ENCODE peak calls at places on chromosomes 3 and 15, in four cellular contexts. L is K562, G is NT2/D1, R is H1. V is an unnamed sample.

GRCh38 chr3:100708989-100709839 is at the start of gene TFG:
- DNase-seq in L (peak), G (peak), R (peak), V (peak)

GRCh38 chr3:15647629-15648167 is 46.2 kb downstream of the BTD start:
- DNase-seq in L (no peak), G (no peak), R (no peak), V (no peak)

GRCh38 chr3:185153861-185154629 is 1.2 kb upstream of the C3orf70 start:
- DNase-seq in L (no peak), G (no peak), R (peak), V (no peak)

GRCh38 chr15:78034495-78035191 is 42.9 kb downstream of the TBC1D2B start:
- DNase-seq in L (no peak), G (no peak), R (no peak), V (no peak)

GRCh38 chr15:32919749-32920414 is 202.1 kb downstream of the GREM1 start:
- DNase-seq in L (no peak), G (no peak), R (no peak), V (no peak)

GRCh38 chr3:161008086-161008485 is 97.1 kb downstream of the B3GALNT1 start:
- DNase-seq in L (no peak), G (no peak), R (no peak), V (no peak)

GRCh38 chr15:90990446-90990845 is 3.9 kb downstream of the PRC1 start:
- DNase-seq in L (no peak), G (no peak), R (no peak), V (no peak)

GRCh38 chr15:98431171-98431570 is 217.2 kb upstream of the IGF1R start:
- DNase-seq in L (no peak), G (no peak), R (no peak), V (no peak)

GRCh38 chr15:42153874-42154575 is 2.4 kb downstream of the PLA2G4F start:
- DNase-seq in L (no peak), G (no peak), R (no peak), V (no peak)

GRCh38 chr3:194575484-194576210 is 57.6 kb downstream of the TMEM44 start:
- DNase-seq in L (peak), G (no peak), R (peak), V (no peak)

GRCh38 chr3:196159952-196160804 is 51.0 kb downstream of the ZDHHC19 start:
- DNase-seq in L (peak), G (no peak), R (peak), V (no peak)

GRCh38 chr3:37922721-37923575 is 61.3 kb downstream of the CTDSPL start:
- DNase-seq in L (no peak), G (no peak), R (peak), V (no peak)

GRCh38 chr3:134364061-134364935 is 9.9 kb downstream of the AMOTL2 start:
- DNase-seq in L (peak), G (peak), R (peak), V (peak)

GRCh38 chr3:49536875-49537533 is 17.3 kb upstream of the BSN start:
- DNase-seq in L (no peak), G (no peak), R (no peak), V (no peak)

GRCh38 chr15:75694241-75695182 is 18.1 kb downstream of the CSPG4 start:
- DNase-seq in L (peak), G (no peak), R (peak), V (no peak)

GRCh38 chr3:106130384-106131084 is 261.7 kb upstream of the CBLB start:
- DNase-seq in L (peak), G (no peak), R (no peak), V (no peak)

GRCh38 chr3:124078978-124079911 is 87.3 kb upstream of the ROPN1 start:
- DNase-seq in L (peak), G (no peak), R (no peak), V (peak)

GRCh38 chr15:29091666-29092065 is 178.0 kb downstream of the NSMCE3 start:
- DNase-seq in L (no peak), G (no peak), R (no peak), V (no peak)

GRCh38 chr3:21256932-21257331 is 494.1 kb downstream of the ZNF385D start:
- DNase-seq in L (no peak), G (no peak), R (no peak), V (no peak)

GRCh38 chr15:74845208-74845568 is 2.2 kb upstream of the ULK3 start:
- DNase-seq in L (no peak), G (no peak), R (no peak), V (no peak)

GRCh38 chr3:71998995-71999673 is 214.2 kb upstream of the PROK2 start:
- DNase-seq in L (no peak), G (no peak), R (no peak), V (no peak)

GRCh38 chr15:67199881-67200763 is 54.3 kb downstream of the AAGAB start:
- DNase-seq in L (no peak), G (no peak), R (no peak), V (no peak)

GRCh38 chr3:194312186-194312742 is 38.9 kb downstream of the CPN2 start:
- DNase-seq in L (no peak), G (no peak), R (no peak), V (no peak)

GRCh38 chr3:124625084-124625483 is 105.2 kb upstream of the UMPS start:
- DNase-seq in L (no peak), G (no peak), R (no peak), V (no peak)

GRCh38 chr3:43958005-43958770 is 267.4 kb downstream of the ABHD5 start:
- DNase-seq in L (no peak), G (no peak), R (no peak), V (no peak)

GRCh38 chr15:70217246-70218160 is 119.8 kb upstream of the TLE3 start:
- DNase-seq in L (no peak), G (no peak), R (no peak), V (no peak)

GRCh38 chr3:12393894-12394293 is 90.4 kb upstream of the TSEN2 start:
- DNase-seq in L (no peak), G (no peak), R (no peak), V (peak)

GRCh38 chr3:124033360-124034015 is 41.6 kb upstream of the ROPN1 start:
- DNase-seq in L (peak), G (no peak), R (peak), V (no peak)

GRCh38 chr3:55912880-55913279 is 425.8 kb upstream of the WNT5A start:
- DNase-seq in L (no peak), G (no peak), R (no peak), V (no peak)

GRCh38 chr3:5677560-5677959 is 490.1 kb downstream of the EDEM1 start:
- DNase-seq in L (no peak), G (no peak), R (no peak), V (no peak)

GRCh38 chr3:42735021-42735420 is 32.4 kb upstream of the HHATL start:
- DNase-seq in L (no peak), G (no peak), R (peak), V (no peak)

GRCh38 chr3:43162573-43163084 is 56.8 kb upstream of the POMGNT2 start:
- DNase-seq in L (no peak), G (no peak), R (no peak), V (no peak)

GRCh38 chr15:68435966-68436365 is 4.0 kb upstream of the ITGA11 start:
- DNase-seq in L (no peak), G (no peak), R (no peak), V (no peak)

GRCh38 chr15:83300826-83301225 is 16.4 kb upstream of the BNC1 start:
- DNase-seq in L (no peak), G (no peak), R (no peak), V (no peak)

GRCh38 chr15:72319360-72319984 is 485 bp downstream of the CELF6 start:
- DNase-seq in L (no peak), G (peak), R (peak), V (no peak)

GRCh38 chr15:26443321-26443720 is 329.5 kb downstream of the GABRB3 start:
- DNase-seq in L (no peak), G (no peak), R (no peak), V (no peak)

GRCh38 chr3:15558581-15558980 is 37.1 kb upstream of the COLQ start:
- DNase-seq in L (no peak), G (no peak), R (no peak), V (no peak)

DNA sequence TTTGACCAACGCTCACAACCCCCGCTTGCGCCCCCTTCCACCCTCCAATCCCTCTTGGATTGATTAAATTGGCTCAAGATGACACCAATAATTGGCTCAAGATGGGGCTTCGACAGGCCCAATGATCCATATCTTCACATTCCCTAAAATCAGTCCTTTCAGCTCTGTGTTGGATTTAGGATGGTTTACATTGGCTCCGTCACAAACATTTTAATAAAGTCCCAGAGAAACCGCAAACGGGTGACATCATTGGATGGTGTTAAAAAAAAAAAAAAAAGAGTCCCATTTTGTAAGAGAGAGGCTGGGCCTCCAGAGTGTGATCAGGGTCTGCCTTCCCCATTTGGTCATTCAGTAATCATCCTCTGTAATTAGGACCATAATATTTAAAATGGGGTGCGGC is 113.4 kb upstream of the MRPS22 start:
- DNase-seq in L (no peak), G (no peak), R (no peak), V (no peak)
- TF ChIP-seq ZNF274 in L (no peak), G (no peak), R (no peak), V (no peak)

DNA sequence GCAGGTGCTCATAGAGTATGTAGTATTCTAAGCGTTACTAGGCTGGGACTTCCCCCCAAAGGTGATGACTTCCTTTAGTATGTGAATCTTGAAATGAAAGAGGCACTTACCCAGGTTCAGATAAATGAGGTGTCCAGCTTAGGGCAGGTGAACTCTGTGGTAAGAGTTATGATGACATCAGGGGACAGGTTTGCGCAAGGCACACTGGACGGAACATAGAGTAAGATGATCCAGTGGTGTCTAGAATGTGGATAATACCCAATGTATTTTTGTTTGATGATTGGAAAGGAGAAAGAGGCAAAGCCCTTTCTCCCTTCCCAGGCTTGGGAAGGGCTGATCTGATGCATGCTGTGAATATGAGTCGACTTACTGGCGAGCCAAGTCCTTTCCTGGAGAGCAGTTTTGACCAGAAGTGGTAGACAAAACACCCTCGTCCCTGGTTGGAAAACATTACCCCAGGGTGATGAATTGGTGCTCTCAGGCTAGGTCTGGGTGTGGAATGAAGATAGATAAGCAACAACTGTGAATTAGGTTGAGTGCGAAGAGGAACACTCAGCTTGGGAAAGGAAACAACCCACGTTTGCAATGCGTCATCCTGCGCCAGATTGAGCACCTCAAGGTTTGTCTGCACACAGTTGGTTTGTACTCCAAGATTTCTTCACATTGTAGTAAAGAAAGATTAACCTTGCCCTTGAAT is 124.2 kb downstream of the GHSR start:
- DNase-seq in L (no peak), G (no peak), R (no peak), V (no peak)
- TF ChIP-seq ZNF274 in L (no peak), G (no peak), R (no peak), V (no peak)

GRCh38 chr3:8749316-8749715 is 15.7 kb downstream of the CAV3 start:
- DNase-seq in L (no peak), G (no peak), R (no peak), V (no peak)
- TF ChIP-seq ZNF274 in L (no peak), G (no peak), R (no peak), V (no peak)

GRCh38 chr3:157360044-157360443 is 76.6 kb upstream of the PTX3 start:
- DNase-seq in L (no peak), G (no peak), R (no peak), V (peak)
- TF ChIP-seq ZNF274 in L (no peak), G (no peak), R (no peak), V (no peak)

DNA sequence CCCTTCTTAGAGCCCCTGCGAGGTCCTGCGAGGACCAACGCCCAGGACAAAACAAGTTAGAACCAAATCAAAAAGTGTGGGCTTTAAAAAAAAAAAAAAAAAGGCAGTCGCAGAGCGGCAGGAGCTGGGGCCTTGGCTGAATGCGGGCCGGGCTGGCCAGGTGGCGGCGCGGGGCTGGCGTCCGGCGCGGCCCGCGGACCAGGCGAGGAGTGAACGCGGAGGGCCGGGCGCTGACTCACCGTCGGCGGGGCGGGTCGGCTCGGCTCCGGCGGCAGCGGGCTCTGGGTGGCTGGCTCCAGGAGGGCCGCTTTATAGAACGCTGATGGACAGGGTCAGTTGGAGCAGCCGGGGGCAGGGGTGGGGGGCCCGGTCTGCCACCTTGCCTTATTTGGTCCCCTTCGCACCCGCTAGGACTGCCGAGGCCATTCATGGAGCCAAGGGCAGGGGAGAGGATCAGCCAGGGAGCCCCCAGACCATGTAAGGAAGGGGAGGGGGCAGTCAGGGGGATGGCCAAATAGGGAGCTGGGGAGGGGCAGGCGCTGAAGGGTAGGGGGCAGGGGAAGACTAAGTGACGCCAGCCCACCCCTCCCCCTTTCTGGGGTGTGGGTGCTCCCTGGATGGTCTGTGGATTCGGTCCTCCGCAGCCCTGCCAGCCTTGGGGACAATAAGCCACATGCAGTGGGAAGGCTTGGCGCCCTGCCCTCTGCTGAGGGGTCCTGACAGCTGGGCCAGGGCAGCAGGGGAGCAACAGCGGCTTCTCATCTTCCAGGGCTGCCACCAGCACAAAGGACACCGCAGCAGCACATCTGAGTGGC is at the start of gene ACTC1:
- DNase-seq in L (peak), G (no peak), R (peak), V (no peak)
- TF ChIP-seq ZNF274 in L (no peak), G (no peak), R (no peak), V (no peak)

GRCh38 chr15:34708422-34708821 is 46.4 kb downstream of the GJD2 start:
- DNase-seq in L (peak), G (no peak), R (no peak), V (peak)
- TF ChIP-seq ZNF274 in L (no peak), G (no peak), R (no peak), V (no peak)

DNA sequence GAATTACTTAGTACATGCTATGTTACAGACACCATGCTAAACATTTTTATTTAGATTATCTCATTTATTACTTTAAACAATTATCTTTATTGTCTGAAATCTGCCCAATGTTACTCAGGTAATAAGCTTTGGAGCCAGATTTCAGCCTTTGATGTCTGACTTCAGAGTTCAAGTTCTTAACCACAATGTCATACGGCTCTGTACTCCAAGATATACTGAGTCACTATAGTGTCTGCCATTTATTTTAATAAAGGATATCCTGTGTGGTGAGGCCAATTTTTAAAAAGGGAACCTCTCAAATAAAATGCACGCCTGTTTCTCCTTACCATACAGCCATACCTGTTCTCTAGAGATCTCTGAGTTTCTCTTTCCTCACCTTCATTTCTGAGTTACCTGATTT is 193.1 kb downstream of the EPHA3 start:
- DNase-seq in L (no peak), G (no peak), R (no peak), V (no peak)
- TF ChIP-seq ZNF274 in L (no peak), G (no peak), R (no peak), V (no peak)